ENCODE peak calls at places on chromosomes 3 and 15, in nine cellular contexts. O is progenitor cell of endocrine pancreas, J is neural crest cell, I is transverse colon, H is lower lobe of right lung, L is BE2C, W is heart right ventricle, B is endothelial cell, E is omental fat pad. Q is an unnamed sample.

GRCh38 chr15:95259965-95260364 is 1028.6 kb downstream of the MCTP2 start:
- DNase-seq in E (no peak), J (peak; percentile 3), L (no peak), O (no peak), I (no peak), H (no peak), W (no peak), B (peak; percentile 25), Q (no peak)

GRCh38 chr3:197417896-197418618 is 119.6 kb upstream of the DLG1 start:
- DNase-seq in E (no peak), B (no peak), W (no peak), I (no peak), J (no peak), O (no peak), H (no peak), L (no peak), Q (no peak)

GRCh38 chr3:150723946-150724345 is 20.2 kb upstream of the ERICH6 start:
- DNase-seq in O (no peak), J (no peak), I (peak; percentile 49), B (no peak), W (no peak), L (no peak), E (no peak), H (no peak), Q (no peak)

GRCh38 chr15:33296856-33297255 is 13.9 kb upstream of the RYR3 start:
- DNase-seq in L (no peak), B (no peak), W (no peak), E (no peak), I (no peak), O (no peak), J (no peak), H (no peak), Q (no peak)

GRCh38 chr3:65796676-65797075 is 242.0 kb downstream of the MAGI1 start:
- DNase-seq in W (no peak), H (no peak), J (no peak), E (no peak), L (no peak), O (no peak), I (no peak), B (no peak), Q (no peak)

GRCh38 chr3:13016083-13016725 is 57.0 kb downstream of the IQSEC1 start:
- DNase-seq in H (peak; percentile 79), W (peak; percentile 67), I (peak; percentile 82), J (no peak), B (no peak), O (no peak), E (no peak), L (no peak), Q (no peak)

GRCh38 chr3:187185759-187186158 is 11.5 kb upstream of the RTP1 start:
- DNase-seq in W (no peak), L (no peak), J (no peak), B (no peak), I (no peak), H (no peak), E (no peak), O (no peak), Q (no peak)

GRCh38 chr15:70947369-70948335 is 55.0 kb downstream of the LRRC49 start:
- DNase-seq in O (no peak), H (no peak), I (no peak), W (no peak), J (no peak), L (no peak), E (no peak), B (no peak), Q (no peak)

GRCh38 chr3:189406148-189406547 is 225.0 kb upstream of the TP63 start:
- DNase-seq in E (no peak), L (no peak), I (no peak), O (no peak), H (no peak), W (no peak), J (no peak), B (no peak), Q (no peak)

GRCh38 chr15:22735781-22736180 is 50.7 kb upstream of the NIPA1 start:
- DNase-seq in J (no peak), O (no peak), B (no peak), L (no peak), E (no peak), H (no peak), W (no peak), I (no peak), Q (no peak)

GRCh38 chr15:25830844-25831443 is 32.2 kb downstream of the ATP10A start:
- DNase-seq in B (no peak), I (peak; percentile 22), O (no peak), E (no peak), J (no peak), L (no peak), W (no peak), H (no peak), Q (no peak)

GRCh38 chr3:95289295-95289694 is 1226.4 kb downstream of the NSUN3 start:
- DNase-seq in L (no peak), J (no peak), I (no peak), W (no peak), O (no peak), H (no peak), E (no peak), B (no peak), Q (no peak)

GRCh38 chr3:147630921-147631320 is 221.8 kb downstream of the ZIC1 start:
- DNase-seq in W (no peak), B (no peak), L (no peak), I (no peak), O (no peak), E (no peak), J (no peak), H (no peak), Q (no peak)

GRCh38 chr15:24269166-24269571 is 406.4 kb upstream of the NPAP1 start:
- DNase-seq in J (no peak), O (no peak), E (no peak), I (peak; percentile 74), B (no peak), H (no peak), W (no peak), L (no peak), Q (no peak)

GRCh38 chr3:150428562-150428961 is 20.5 kb downstream of the TSC22D2 start:
- DNase-seq in B (no peak), O (no peak), W (no peak), J (no peak), E (no peak), L (no peak), H (no peak), I (no peak), Q (no peak)

GRCh38 chr3:17494117-17494809 is 248.2 kb downstream of the TBC1D5 start:
- DNase-seq in H (no peak), J (no peak), E (no peak), O (no peak), I (no peak), B (no peak), L (peak; percentile 91), W (no peak), Q (peak; percentile 23)

GRCh38 chr3:27311400-27311799 is 57.8 kb downstream of the NEK10 start:
- DNase-seq in J (no peak), I (no peak), O (no peak), B (no peak), L (no peak), E (no peak), W (no peak), H (no peak), Q (no peak)

GRCh38 chr3:52685285-52685704 is 418 bp downstream of the PBRM1 start:
- DNase-seq in H (peak; percentile 87), I (peak; percentile 90), J (peak; percentile 66), B (peak; percentile 70), L (peak; percentile 77), W (peak; percentile 82), O (peak; percentile 69), E (no peak), Q (peak; percentile 78)

GRCh38 chr3:186909078-186909853 is 21.1 kb upstream of the ST6GAL1 start:
- DNase-seq in I (peak; percentile 73), E (no peak), W (no peak), O (no peak), B (no peak), J (no peak), L (no peak), H (peak; percentile 55), Q (no peak)

GRCh38 chr3:62109534-62109933 is 263.8 kb downstream of the FEZF2 start:
- DNase-seq in W (no peak), O (no peak), B (no peak), H (no peak), L (no peak), I (no peak), J (no peak), E (no peak), Q (no peak)
- TF ChIP-seq CTCF in W (no peak), O (no peak), B (no peak), H (no peak), L (no peak), I (no peak), J (no peak), E (no peak), Q (no peak)

GRCh38 chr3:57221883-57222282 is 5.6 kb upstream of the APPL1 start:
- DNase-seq in O (no peak), L (no peak), I (no peak), H (no peak), W (no peak), E (no peak), B (no peak), J (no peak), Q (no peak)
- TF ChIP-seq CTCF in O (peak; percentile 35), L (peak; percentile 41), I (no peak), H (peak; percentile 14), W (no peak), E (no peak), B (peak; percentile 18), J (peak; percentile 52), Q (no peak)

GRCh38 chr3:62229908-62230307 is 143.4 kb downstream of the FEZF2 start:
- DNase-seq in E (no peak), W (no peak), B (no peak), H (no peak), J (no peak), O (no peak), L (no peak), I (no peak), Q (no peak)
- TF ChIP-seq CTCF in E (no peak), W (no peak), B (peak; percentile 50), H (no peak), J (peak; percentile 51), O (peak; percentile 40), L (peak; percentile 72), I (no peak), Q (peak; percentile 37)

GRCh38 chr3:126997455-126998038 is 14.6 kb downstream of the PLXNA1 start:
- DNase-seq in O (no peak), W (peak; percentile 62), I (no peak), L (no peak), E (no peak), J (no peak), B (no peak), H (no peak), Q (no peak)

GRCh38 chr3:126995254-126995770 is 12.4 kb downstream of the PLXNA1 start:
- DNase-seq in B (no peak), W (no peak), E (no peak), J (no peak), H (no peak), O (no peak), I (no peak), L (no peak), Q (no peak)

GRCh38 chr3:126996905-126997304 is 14.0 kb downstream of the PLXNA1 start:
- DNase-seq in J (no peak), I (no peak), B (no peak), H (no peak), W (no peak), E (no peak), O (no peak), L (no peak), Q (no peak)

GRCh38 chr3:126994661-126995161 is 11.8 kb downstream of the PLXNA1 start:
- DNase-seq in B (no peak), W (peak; percentile 67), E (no peak), I (no peak), O (no peak), J (no peak), H (no peak), L (peak; percentile 62), Q (no peak)

GRCh38 chr3:126995926-126996512 is 13.1 kb downstream of the PLXNA1 start:
- DNase-seq in B (no peak), W (no peak), L (no peak), H (no peak), E (no peak), O (no peak), J (no peak), I (no peak), Q (no peak)
- TF ChIP-seq CTCF in B (no peak), W (no peak), L (peak; percentile 40), H (no peak), E (no peak), O (no peak), J (no peak), I (no peak), Q (no peak)

Q was measured in nephron progenitor cell.